ENCODE peak calls at places on chromosomes 12 and 14, in six cellular contexts. K is BJ, S is neural progenitor cell, I is Caco-2, T is mucosa of descending colon, D is right lobe of liver. H is an unnamed sample.

GRCh38 chr12:52360663-52361271 is 6.5 kb downstream of the KRT85 start:
- DNase-seq in D (no peak), S (no peak), I (no peak), T (no peak), K (no peak), H (peak)

GRCh38 chr12:4615667-4616066 is 33.2 kb downstream of the AKAP3 start:
- DNase-seq in D (no peak), I (no peak), S (no peak), T (no peak), K (no peak), H (no peak)

GRCh38 chr12:16121953-16122352 is 155.5 kb downstream of the SLC15A5 start:
- DNase-seq in K (no peak), S (peak), D (no peak), I (no peak), T (no peak), H (no peak)

GRCh38 chr12:68932701-68933563 is at the start of gene CPM:
- DNase-seq in D (peak), S (peak), K (no peak), I (peak), T (peak), H (no peak)

GRCh38 chr12:64252708-64253107 is 30.6 kb upstream of the KICS2 start:
- DNase-seq in T (no peak), D (no peak), S (no peak), I (no peak), K (no peak), H (no peak)

GRCh38 chr14:51443195-51444018 is 203.4 kb downstream of the TMX1 start:
- DNase-seq in S (no peak), I (no peak), K (no peak), D (no peak), T (no peak), H (no peak)

GRCh38 chr12:114430306-114430705 is 24.4 kb upstream of the TBX5 start:
- DNase-seq in T (no peak), D (no peak), K (peak), S (no peak), I (no peak), H (no peak)

GRCh38 chr12:71994715-71995114 is 56.1 kb downstream of the TPH2 start:
- DNase-seq in I (no peak), D (no peak), K (no peak), S (no peak), T (no peak), H (no peak)

GRCh38 chr14:59564356-59564755 is 12.3 kb downstream of the CCDC175 start:
- DNase-seq in I (no peak), D (no peak), K (no peak), S (peak), T (no peak), H (no peak)

GRCh38 chr12:45426294-45426693 is 210.4 kb downstream of the ANO6 start:
- DNase-seq in T (no peak), D (no peak), K (no peak), S (no peak), I (no peak), H (no peak)

GRCh38 chr14:61887628-61888027 is 125.4 kb downstream of the SNAPC1 start:
- DNase-seq in T (no peak), D (no peak), I (no peak), S (no peak), K (no peak), H (no peak)

GRCh38 chr12:49334226-49334625 is 2.8 kb downstream of the C1QL4 start:
- DNase-seq in K (no peak), D (no peak), T (no peak), S (no peak), I (no peak), H (no peak)

GRCh38 chr12:75058228-75058627 is 151.4 kb downstream of the KCNC2 start:
- DNase-seq in T (no peak), K (no peak), I (no peak), S (no peak), D (no peak), H (no peak)

DNA sequence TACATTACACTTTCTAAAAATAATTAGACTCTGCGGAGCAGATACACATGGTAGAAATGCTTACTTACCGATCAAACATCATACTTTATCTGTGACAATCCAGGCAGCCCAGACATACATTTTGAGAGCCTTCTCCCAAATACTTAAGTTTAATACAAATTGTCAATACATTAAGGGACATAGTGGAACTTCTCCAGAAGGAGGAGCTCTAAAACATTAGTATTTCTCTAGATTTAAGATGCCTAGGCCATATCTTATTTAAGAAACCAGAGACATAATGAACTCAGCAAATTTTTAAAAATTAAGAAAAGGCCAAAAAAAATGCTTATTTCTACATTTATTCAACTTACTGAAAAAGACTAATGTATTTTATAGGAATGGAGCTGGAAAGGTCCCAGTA is 16.1 kb downstream of the ACSM4 start:
- DNase-seq in D (no peak), I (no peak), K (no peak), T (no peak), S (no peak), H (no peak)
- TF ChIP-seq CTCF in D (no peak), I (no peak), K (no peak), T (no peak), S (no peak), H (peak)

DNA sequence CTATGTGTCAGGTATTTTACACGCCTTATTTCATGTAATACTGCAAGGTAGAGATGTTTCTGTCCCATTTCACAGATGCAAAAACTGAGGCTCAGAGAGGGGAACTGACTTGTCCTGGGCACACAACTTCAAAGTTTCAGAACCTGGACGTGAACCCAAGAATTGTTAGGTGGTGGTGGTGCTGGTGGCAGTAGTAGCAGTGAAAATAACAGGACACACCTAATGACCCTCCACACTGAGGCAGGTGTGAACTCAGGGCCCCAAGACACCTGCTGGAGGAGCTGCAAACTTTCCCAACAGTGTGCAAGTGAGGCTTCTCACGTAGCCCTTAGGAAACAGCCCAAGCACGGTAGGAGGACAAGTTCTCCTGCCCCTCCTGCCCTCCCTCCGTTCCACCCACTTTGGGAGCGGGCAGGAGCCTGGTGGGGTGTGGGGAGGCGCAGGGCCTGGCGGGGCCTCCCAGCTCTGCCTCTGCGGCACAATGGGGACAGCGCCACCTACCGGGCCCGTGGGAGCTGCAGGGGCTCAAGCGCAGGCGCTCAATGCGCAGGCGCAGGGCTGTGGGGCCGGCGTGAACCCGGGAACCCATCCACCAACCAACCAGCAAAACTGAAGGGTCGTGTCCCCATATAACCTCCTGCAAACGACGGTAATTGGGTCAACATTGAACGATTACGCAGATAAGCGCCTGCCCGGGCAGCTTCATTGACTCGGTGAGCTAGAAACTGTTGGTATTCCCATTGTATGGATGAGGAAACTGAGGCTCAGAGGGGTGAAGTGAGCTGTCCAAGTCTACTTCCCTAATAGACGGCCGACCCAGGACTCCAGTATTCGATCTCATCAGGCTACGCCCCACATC is 12.0 kb upstream of the TRPV4 start:
- DNase-seq in S (peak), D (peak), T (peak), I (peak), K (no peak), H (peak)
- H3K4me3 ChIP-seq in S (peak), D (peak), T (no peak), I (peak), K (peak), H (peak)

GRCh38 chr14:48398675-48399282 is 723.4 kb upstream of the MDGA2 start:
- DNase-seq in I (peak), T (peak), S (peak), K (no peak), D (no peak), H (peak)
- TF ChIP-seq CTCF in I (peak), T (no peak), S (peak), K (peak), D (peak), H (peak)

GRCh38 chr12:42589465-42590323 is at the start of gene PRICKLE1:
- DNase-seq in K (no peak), S (peak), D (peak), I (peak), T (peak), H (no peak)

GRCh38 chr12:42588981-42589464 is 523 bp downstream of the PRICKLE1 start:
- DNase-seq in S (peak), D (peak), K (no peak), I (peak), T (no peak), H (no peak)

GRCh38 chr12:42587564-42588307 is 1.8 kb downstream of the PRICKLE1 start:
- DNase-seq in I (peak), D (no peak), S (no peak), K (no peak), T (no peak), H (no peak)

GRCh38 chr12:42588308-42588836 is 1.2 kb downstream of the PRICKLE1 start:
- DNase-seq in D (no peak), I (no peak), S (no peak), T (no peak), K (no peak), H (no peak)

GRCh38 chr12:42590324-42590934 is 883 bp upstream of the PRICKLE1 start:
- DNase-seq in T (peak), K (no peak), I (peak), D (no peak), S (peak), H (no peak)
- H3K4me3 ChIP-seq in T (no peak), K (peak), I (peak), D (peak), S (peak), H (no peak)

DNA sequence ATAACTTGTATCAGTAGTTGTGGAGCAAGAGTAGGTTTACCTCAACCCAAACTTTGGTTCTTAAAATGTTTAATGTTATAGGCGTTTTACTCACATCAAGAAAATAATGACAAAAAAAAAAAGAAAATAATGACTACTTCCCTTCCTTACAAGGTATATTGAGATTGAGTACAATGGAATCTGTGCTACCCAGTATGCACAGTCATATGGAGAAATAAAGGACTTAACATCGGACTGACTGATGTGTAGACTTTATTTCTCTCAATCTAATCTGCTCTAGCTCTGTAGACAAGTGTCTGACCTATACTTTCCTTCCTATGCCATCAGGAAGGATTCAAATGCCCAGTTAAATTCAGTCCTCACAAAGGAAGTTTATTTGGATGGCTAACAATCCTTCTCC is 14.4 kb downstream of the MUCL1 start:
- DNase-seq in D (no peak), T (no peak), S (no peak), I (no peak), K (no peak), H (no peak)
- TF ChIP-seq CTCF in D (no peak), T (no peak), S (no peak), I (no peak), K (no peak), H (no peak)

DNA sequence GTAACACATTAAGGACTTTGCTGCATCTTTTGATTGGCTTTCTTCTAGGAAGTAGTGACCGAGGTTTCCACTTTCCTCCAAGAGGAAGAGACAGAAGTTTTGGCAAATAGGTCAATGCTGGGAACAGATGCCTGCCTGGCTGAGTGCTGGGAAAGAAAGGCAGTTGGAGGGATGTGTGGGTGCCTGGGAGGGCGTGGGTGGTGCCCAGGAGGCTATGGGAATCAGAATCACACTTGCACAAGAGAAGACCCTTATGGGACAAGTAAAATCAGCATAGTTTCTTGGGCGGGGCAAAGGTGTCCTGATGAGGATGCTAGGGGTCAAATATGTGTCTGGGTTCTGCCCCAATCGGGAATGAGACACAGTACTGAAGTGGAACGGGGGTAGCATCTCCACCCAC is 906 bp upstream of the ACADS start:
- DNase-seq in I (no peak), T (no peak), S (no peak), K (no peak), D (no peak), H (no peak)
- H3K4me3 ChIP-seq in I (no peak), T (no peak), S (peak), K (no peak), D (no peak), H (no peak)

GRCh38 chr12:88472248-88472647 is 108.0 kb downstream of the KITLG start:
- DNase-seq in I (no peak), T (no peak), S (no peak), K (no peak), D (no peak), H (no peak)
- TF ChIP-seq CTCF in I (no peak), T (no peak), S (no peak), K (no peak), D (no peak), H (no peak)